ENCODE peak calls at places on chromosomes 4 and X, in seven cellular contexts. K, V, F, U, L, S and P are unnamed samples.

GRCh38 chrX:106178826-106179225 is 10.7 kb downstream of the PWWP3B start:
- DNase-seq in F (no peak), L (no peak), S (no peak), U (no peak), K (no peak), V (no peak), P (no peak)

GRCh38 chr4:40678421-40678820 is 48.8 kb upstream of the RBM47 start:
- DNase-seq in S (no peak), V (no peak), K (no peak), L (no peak), F (no peak), U (no peak), P (no peak)

GRCh38 chr4:71609159-71609558 is 174.7 kb downstream of the GC start:
- DNase-seq in L (peak; percentile 8), S (no peak), U (no peak), V (no peak), F (no peak), K (no peak), P (no peak)

GRCh38 chrX:11890843-11891514 is 132.9 kb downstream of the MSL3 start:
- DNase-seq in F (no peak), U (no peak), S (no peak), V (peak; percentile 41), K (no peak), L (no peak), P (no peak)

GRCh38 chr4:98873059-98873458 is 55.9 kb downstream of the EIF4E start:
- DNase-seq in L (no peak), U (no peak), S (no peak), V (no peak), F (peak; percentile 59), K (peak; percentile 35), P (no peak)

GRCh38 chr4:186037692-186038658 is 31.0 kb upstream of the TLR3 start:
- DNase-seq in L (peak; percentile 62), U (peak; percentile 31), S (peak; percentile 26), F (peak; percentile 54), K (peak; percentile 80), V (no peak), P (peak; percentile 59)

GRCh38 chr4:154877110-154877760 is 96.2 kb downstream of the RBM46 start:
- DNase-seq in S (no peak), F (peak; percentile 12), U (no peak), V (no peak), L (no peak), K (peak; percentile 32), P (no peak)

GRCh38 chr4:99536848-99537247 is 26.0 kb downstream of the C4orf17 start:
- DNase-seq in L (no peak), K (no peak), U (no peak), S (no peak), F (no peak), V (no peak), P (no peak)

GRCh38 chrX:50838820-50839600 is 25.0 kb upstream of the SHROOM4 start:
- DNase-seq in F (peak; percentile 78), V (no peak), L (no peak), S (no peak), K (no peak), U (no peak), P (no peak)

GRCh38 chr4:119025440-119025839 is 110.2 kb upstream of the MYOZ2 start:
- DNase-seq in L (peak; percentile 58), S (no peak), U (no peak), F (peak; percentile 68), K (peak; percentile 70), V (peak; percentile 61), P (no peak)

GRCh38 chrX:39195156-39195555 is 393.9 kb downstream of the MID1IP1 start:
- DNase-seq in U (peak; percentile 12), L (no peak), V (no peak), K (no peak), S (no peak), F (no peak), P (no peak)

GRCh38 chrX:45505214-45505613 is 304.5 kb upstream of the DIPK2B start:
- DNase-seq in K (peak; percentile 75), V (no peak), U (no peak), F (peak; percentile 61), L (no peak), S (no peak), P (no peak)

GRCh38 chrX:16786139-16786790 is at the start of gene TXLNG:
- DNase-seq in S (peak; percentile 86), U (peak; percentile 98), L (peak; percentile 93), K (peak; percentile 100), F (peak; percentile 98), V (peak; percentile 99), P (peak; percentile 99)

GRCh38 chrX:16785247-16786138 is 773 bp upstream of the TXLNG start:
- DNase-seq in S (no peak), L (no peak), F (no peak), U (no peak), K (no peak), V (peak; percentile 39), P (no peak)

GRCh38 chrX:16783452-16783851 is 2.8 kb upstream of the TXLNG start:
- DNase-seq in U (no peak), L (no peak), V (no peak), S (no peak), K (no peak), F (no peak), P (no peak)

GRCh38 chrX:16786791-16787735 is 797 bp downstream of the TXLNG start:
- DNase-seq in K (no peak), L (no peak), S (no peak), V (peak; percentile 37), F (no peak), U (peak; percentile 24), P (no peak)

DNA sequence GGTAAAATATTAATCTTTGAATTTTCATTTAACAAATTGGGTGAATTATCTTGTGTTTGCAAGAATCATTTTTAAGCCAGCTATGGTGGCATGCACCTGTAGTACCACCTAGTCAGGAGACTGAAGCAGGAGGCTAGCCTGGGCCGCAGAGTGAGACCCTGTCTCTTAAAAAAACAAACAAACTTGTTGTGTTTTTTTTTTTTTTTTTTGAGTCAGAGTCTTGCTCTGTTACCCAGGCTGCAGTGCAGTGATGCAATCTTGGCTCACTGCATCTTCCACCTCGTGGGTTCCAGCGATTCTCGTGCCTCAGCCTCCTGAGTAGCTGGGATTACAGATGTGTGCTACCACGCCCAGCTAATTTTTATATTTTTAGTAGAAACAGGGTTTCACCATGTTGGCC is 2.2 kb downstream of the TXLNG start:
- DNase-seq in F (no peak), U (no peak), L (no peak), K (no peak), S (no peak), V (no peak), P (no peak)
- TF ChIP-seq CTCF in F (no peak), U (no peak), L (no peak), K (no peak), S (no peak), V (no peak), P (no peak)

DNA sequence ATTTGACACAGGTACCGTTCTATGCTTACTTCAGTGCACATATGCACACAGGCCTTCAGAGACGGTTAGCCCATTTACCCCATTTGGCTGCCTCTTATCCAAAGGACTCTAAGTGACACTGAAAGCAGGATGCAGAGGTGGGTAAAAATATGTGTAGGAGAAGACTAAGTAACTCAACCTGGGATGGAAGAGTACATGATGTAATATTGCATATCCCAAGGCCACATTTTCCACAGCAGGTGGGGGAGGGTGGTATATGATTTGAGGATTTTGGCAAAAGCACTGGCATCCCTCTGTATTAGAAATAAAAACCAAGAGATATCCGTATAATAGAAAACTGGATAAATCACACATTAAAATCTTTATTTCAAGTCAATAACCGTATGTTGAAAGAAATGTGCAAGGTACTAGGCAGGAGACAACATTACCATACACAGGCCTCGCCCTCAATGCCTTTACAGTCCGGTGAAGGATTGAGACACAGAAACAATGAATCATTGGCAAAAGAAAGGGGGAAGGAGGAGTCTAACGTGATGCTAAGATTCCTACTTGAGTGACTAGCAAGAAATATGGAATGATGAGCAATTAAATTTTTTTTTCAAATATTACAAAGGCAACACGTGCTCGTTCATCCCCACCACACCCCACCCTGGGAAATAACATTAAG is 161.0 kb upstream of the RASGEF1B start:
- DNase-seq in K (no peak), U (no peak), V (no peak), F (peak; percentile 11), S (no peak), L (peak; percentile 65), P (peak; percentile 32)
- TF ChIP-seq CTCF in K (no peak), U (no peak), V (no peak), F (no peak), S (no peak), L (no peak), P (no peak)

GRCh38 chrX:136812286-136812685 is 31.6 kb upstream of the ARHGEF6 start:
- DNase-seq in K (peak; percentile 19), V (no peak), S (no peak), F (no peak), L (no peak), U (no peak), P (no peak)

GRCh38 chrX:136810493-136810892 is 29.8 kb upstream of the ARHGEF6 start:
- DNase-seq in F (no peak), U (no peak), L (no peak), K (no peak), V (no peak), S (no peak), P (no peak)

GRCh38 chrX:136802515-136802914 is 21.8 kb upstream of the ARHGEF6 start:
- DNase-seq in S (no peak), U (no peak), F (no peak), V (no peak), L (no peak), K (no peak), P (no peak)

DNA sequence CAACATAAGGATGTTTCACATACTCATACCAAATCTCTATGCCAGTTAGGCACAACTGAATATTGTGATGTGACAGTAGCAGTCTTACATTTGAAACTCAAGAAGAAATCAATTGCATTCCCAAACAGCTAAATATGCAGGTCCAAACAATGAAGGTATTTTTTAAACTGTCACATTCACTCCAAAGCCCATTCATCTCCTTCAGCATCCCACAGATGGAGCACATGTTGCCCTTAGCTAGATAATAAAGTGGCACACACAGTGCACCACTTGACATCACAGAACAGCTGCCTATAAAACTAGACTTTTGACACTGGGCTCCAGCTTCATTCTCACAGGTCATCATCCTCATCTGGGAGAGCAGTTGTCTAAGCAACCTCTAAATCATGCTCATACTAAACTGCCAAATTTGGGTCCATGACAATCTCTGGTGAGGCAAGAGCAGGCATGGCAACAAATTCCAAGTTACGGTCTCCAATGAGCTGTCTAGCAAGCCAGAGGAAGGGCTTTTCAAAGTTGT is 26.2 kb upstream of the ARHGEF6 start:
- DNase-seq in F (no peak), V (no peak), K (no peak), L (no peak), S (no peak), U (no peak), P (no peak)
- TF ChIP-seq CTCF in F (no peak), V (no peak), K (no peak), L (no peak), S (no peak), U (no peak), P (no peak)

GRCh38 chr4:143586080-143586479 is 72.6 kb downstream of the SMARCA5 start:
- DNase-seq in S (no peak), V (no peak), L (no peak), F (peak; percentile 12), U (no peak), K (peak; percentile 42), P (peak; percentile 2)

GRCh38 chr4:143585548-143585947 is 72.0 kb downstream of the SMARCA5 start:
- DNase-seq in L (no peak), S (no peak), U (no peak), V (no peak), K (no peak), F (no peak), P (no peak)

DNA sequence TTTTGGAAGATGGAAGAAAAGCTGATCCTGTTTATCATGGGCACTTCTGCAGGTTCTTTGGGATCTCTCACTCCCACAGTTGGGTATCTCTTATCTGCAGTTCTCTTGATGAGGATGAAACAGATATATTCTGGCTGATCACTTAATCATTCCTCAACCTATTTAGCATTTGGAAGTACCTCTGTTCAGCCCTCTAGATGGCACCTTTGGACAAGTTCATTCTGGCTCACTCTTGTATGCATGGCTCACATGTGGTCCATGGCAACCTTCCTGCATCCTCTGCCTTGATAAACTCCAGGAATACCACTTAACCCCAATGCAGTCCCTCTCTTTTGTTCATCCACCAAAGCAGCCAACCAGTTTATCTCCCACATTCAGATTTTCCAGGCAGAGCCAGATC is 74.2 kb downstream of the SMARCA5 start:
- DNase-seq in F (peak; percentile 1), L (no peak), S (no peak), V (no peak), U (no peak), K (no peak), P (no peak)
- TF ChIP-seq CTCF in F (no peak), L (no peak), S (no peak), V (no peak), U (no peak), K (no peak), P (no peak)